ENCODE peak calls at places on chromosomes 12 and 14, in four cellular contexts. I, X, E and N are unnamed samples.

GRCh38 chr14:91911474-91912032 is 35.9 kb downstream of the FBLN5 start:
- DNase-seq in X (peak), E (peak), I (peak), N (no peak)

GRCh38 chr12:111773801-111774551 is 7.2 kb downstream of the ALDH2 start:
- DNase-seq in E (no peak), X (peak), I (peak), N (no peak)

GRCh38 chr12:121784460-121784859 is 9.0 kb downstream of the RHOF start:
- DNase-seq in I (no peak), E (peak), X (peak), N (no peak)

GRCh38 chr12:30985814-30986452 is 59.4 kb downstream of the TSPAN11 start:
- DNase-seq in I (peak), X (peak), E (peak), N (no peak)

GRCh38 chr12:503111-503761 is 43.5 kb downstream of the B4GALNT3 start:
- DNase-seq in E (no peak), I (peak), X (no peak), N (no peak)

GRCh38 chr12:127165567-127166392 is 1101.2 kb upstream of the TMEM132C start:
- DNase-seq in I (peak), X (peak), E (peak), N (peak)

GRCh38 chr12:51906452-51907082 is 737 bp upstream of the ACVRL1 start:
- DNase-seq in E (no peak), I (no peak), X (no peak), N (no peak)

GRCh38 chr14:54772451-54772881 is 130.2 kb downstream of the GCH1 start:
- DNase-seq in I (no peak), X (peak), E (no peak), N (no peak)

GRCh38 chr12:120199595-120200306 is 1.2 kb downstream of the RPLP0 start:
- DNase-seq in E (peak), X (peak), I (peak), N (no peak)

GRCh38 chr12:109939504-109939903 is 39.4 kb downstream of the TCHP start:
- DNase-seq in I (no peak), E (no peak), X (no peak), N (no peak)

GRCh38 chr14:35480119-35480769 is 53.7 kb upstream of the INSM2 start:
- DNase-seq in I (no peak), E (peak), X (peak), N (no peak)

GRCh38 chr12:64806593-64806992 is 17.9 kb upstream of the TBC1D30 start:
- DNase-seq in X (peak), I (no peak), E (peak), N (no peak)

GRCh38 chr12:42603246-42603645 is 13.7 kb upstream of the PRICKLE1 start:
- DNase-seq in E (no peak), I (no peak), X (no peak), N (no peak)

GRCh38 chr14:102540310-102541028 is 30.9 kb upstream of the ANKRD9 start:
- DNase-seq in E (no peak), I (no peak), X (peak), N (no peak)

GRCh38 chr14:95068521-95068920 is 88.8 kb downstream of the DICER1 start:
- DNase-seq in I (no peak), X (no peak), E (no peak), N (no peak)

GRCh38 chr14:82796081-82796480 is 1262.4 kb upstream of the SEL1L start:
- DNase-seq in E (no peak), I (no peak), X (no peak), N (no peak)

GRCh38 chr12:77667101-77667500 is 163.6 kb upstream of the NAV3 start:
- DNase-seq in E (peak), I (no peak), X (peak), N (peak)

GRCh38 chr12:103331643-103332042 is 164.1 kb downstream of the C12orf42 start:
- DNase-seq in E (no peak), I (no peak), X (no peak), N (no peak)

GRCh38 chr12:54372113-54372806 is 8.0 kb upstream of the GPR84 start:
- DNase-seq in E (no peak), I (no peak), X (no peak), N (no peak)

GRCh38 chr12:54527631-54527929 is 21.8 kb upstream of the PDE1B start:
- DNase-seq in I (no peak), X (no peak), E (no peak), N (no peak)

GRCh38 chr12:48489012-48489411 is 6.7 kb downstream of the C12orf54 start:
- DNase-seq in I (no peak), X (peak), E (peak), N (no peak)

GRCh38 chr12:124626841-124627502 is 59.6 kb upstream of the NCOR2 start:
- DNase-seq in X (peak), E (peak), I (peak), N (peak)

GRCh38 chr14:68779761-68780323 is 13.0 kb downstream of the ZFP36L1 start:
- DNase-seq in X (peak), I (no peak), E (peak), N (peak)

GRCh38 chr12:49347307-49348237 is 884 bp downstream of the DNAJC22 start:
- DNase-seq in E (peak), X (peak), I (peak), N (peak)

GRCh38 chr14:105389534-105389933 is 8.8 kb upstream of the TEX22 start:
- DNase-seq in X (no peak), I (no peak), E (no peak), N (no peak)

GRCh38 chr12:113065126-113066007 is 8.8 kb downstream of the DTX1 start:
- DNase-seq in E (no peak), I (no peak), X (no peak), N (no peak)

GRCh38 chr12:78898416-78898815 is 33.8 kb downstream of the SYT1 start:
- DNase-seq in X (no peak), I (peak), E (no peak), N (no peak)

GRCh38 chr12:26767116-26767515 is 65.9 kb downstream of the ITPR2 start:
- DNase-seq in E (no peak), I (no peak), X (no peak), N (no peak)

GRCh38 chr14:99644723-99645544 is at the start of gene HHIPL1:
- DNase-seq in X (peak), I (peak), E (no peak), N (no peak)

GRCh38 chr12:53795927-53796326 is 44.1 kb upstream of the CISTR start:
- DNase-seq in E (no peak), X (no peak), I (no peak), N (no peak)

GRCh38 chr14:39177168-39177545 is 2.1 kb downstream of the PNN start:
- DNase-seq in I (no peak), E (no peak), X (no peak), N (no peak)

GRCh38 chr12:57823908-57824640 is 5.5 kb upstream of the AVIL start:
- DNase-seq in E (no peak), I (no peak), X (no peak), N (no peak)

GRCh38 chr14:30779210-30779609 is 95.1 kb upstream of the COCH start:
- DNase-seq in I (no peak), X (peak), E (peak), N (no peak)

GRCh38 chr12:132029503-132030300 is 80.0 kb downstream of the EP400 start:
- DNase-seq in X (no peak), I (no peak), E (no peak), N (no peak)

GRCh38 chr14:101571004-101571403 is 9.7 kb downstream of the DIO3 start:
- DNase-seq in X (no peak), I (no peak), E (no peak), N (no peak)

GRCh38 chr14:48616941-48617340 is 941.5 kb upstream of the MDGA2 start:
- DNase-seq in E (no peak), X (no peak), I (no peak), N (no peak)

GRCh38 chr12:112170376-112170775 is 45.0 kb downstream of the TRAFD1 start:
- DNase-seq in I (no peak), X (no peak), E (peak), N (no peak)

GRCh38 chr14:25049127-25049558 is 804 bp downstream of the STXBP6 start:
- DNase-seq in X (no peak), I (peak), E (no peak), N (no peak)

GRCh38 chr12:132582058-132582420 is 28.3 kb downstream of the LRCOL1 start:
- DNase-seq in I (no peak), X (no peak), E (no peak), N (no peak)